ENCODE peak calls at places on chromosomes 13 and 19, in nine cellular contexts. X, K, J, W, A, G, F, V and Q are unnamed samples.

GRCh38 chr13:20161275-20161950 is 561 bp upstream of the GJA3 start:
- DNase-seq in J (no peak), W (no peak), F (no peak), A (no peak), K (no peak), X (no peak), V (no peak), G (no peak), Q (no peak)

GRCh38 chr13:101835920-101836319 is 383.4 kb downstream of the ITGBL1 start:
- DNase-seq in X (no peak), F (no peak), K (no peak), W (no peak), J (no peak), G (no peak), V (no peak), A (no peak), Q (no peak)

GRCh38 chr13:38951525-38952313 is 38.9 kb downstream of the STOML3 start:
- DNase-seq in J (no peak), K (no peak), X (no peak), F (peak), W (no peak), V (no peak), A (no peak), G (no peak), Q (no peak)

GRCh38 chr19:42568006-42568405 is 26.7 kb downstream of the CEACAM8 start:
- DNase-seq in J (no peak), K (no peak), W (no peak), A (no peak), G (no peak), X (no peak), F (no peak), V (no peak), Q (no peak)

GRCh38 chr13:111027481-111028439 is 87.3 kb upstream of the ARHGEF7 start:
- DNase-seq in V (no peak), X (no peak), A (no peak), W (no peak), K (no peak), G (no peak), F (no peak), J (no peak), Q (no peak)

GRCh38 chr19:33758541-33759013 is 38.1 kb upstream of the KCTD15 start:
- DNase-seq in F (no peak), K (no peak), G (no peak), J (no peak), A (no peak), X (no peak), W (no peak), V (no peak), Q (no peak)

GRCh38 chr19:19606021-19606420 is 12.5 kb downstream of the PBX4 start:
- DNase-seq in W (no peak), F (no peak), G (no peak), A (no peak), V (no peak), K (no peak), X (no peak), J (peak), Q (no peak)

GRCh38 chr19:21052902-21053301 is 29.1 kb upstream of the ZNF714 start:
- DNase-seq in A (no peak), X (no peak), V (no peak), G (no peak), J (no peak), F (no peak), W (no peak), K (no peak), Q (no peak)

GRCh38 chr13:40605573-40605972 is 60.9 kb downstream of the FOXO1 start:
- DNase-seq in K (no peak), A (no peak), F (no peak), X (no peak), G (no peak), V (no peak), W (no peak), J (no peak), Q (no peak)

GRCh38 chr13:94382520-94382919 is 97.0 kb downstream of the DCT start:
- DNase-seq in X (no peak), J (no peak), F (no peak), W (no peak), V (no peak), A (no peak), K (no peak), G (no peak), Q (no peak)

GRCh38 chr13:87274209-87274819 is 396.9 kb upstream of the SLITRK5 start:
- DNase-seq in V (no peak), X (no peak), G (no peak), J (peak), K (peak), F (peak), A (no peak), W (peak), Q (no peak)

GRCh38 chr19:13441810-13442512 is 64.3 kb downstream of the CACNA1A start:
- DNase-seq in G (no peak), A (no peak), V (no peak), X (no peak), K (peak), J (peak), W (peak), F (peak), Q (no peak)

GRCh38 chr19:39341122-39341719 is 1.0 kb upstream of the SAMD4B start:
- DNase-seq in K (no peak), V (peak), W (no peak), A (peak), F (no peak), J (no peak), X (peak), G (no peak), Q (peak)

GRCh38 chr13:51397262-51397933 is 55.4 kb downstream of the INTS6 start:
- DNase-seq in X (no peak), V (peak), G (no peak), F (no peak), A (peak), W (peak), J (no peak), K (no peak), Q (peak)

GRCh38 chr19:21046489-21046888 is 26.0 kb downstream of the ZNF430 start:
- DNase-seq in F (no peak), G (no peak), A (no peak), K (no peak), V (no peak), X (no peak), W (no peak), J (no peak), Q (no peak)

GRCh38 chr13:37662624-37663023 is 64.1 kb upstream of the POSTN start:
- DNase-seq in V (no peak), G (no peak), J (no peak), X (no peak), A (no peak), F (no peak), W (no peak), K (no peak), Q (no peak)

GRCh38 chr19:17325881-17326594 is 8.6 kb downstream of the ANO8 start:
- DNase-seq in K (no peak), X (no peak), G (no peak), V (peak), A (peak), F (no peak), J (no peak), W (no peak), Q (peak)

GRCh38 chr13:99540530-99540929 is 39.3 kb downstream of the TM9SF2 start:
- DNase-seq in G (no peak), V (no peak), J (no peak), W (no peak), F (no peak), A (no peak), X (no peak), K (no peak), Q (no peak)

GRCh38 chr19:50327461-50328256 is 1.5 kb downstream of the KCNC3 start:
- DNase-seq in G (peak), F (peak), V (no peak), J (no peak), X (peak), A (no peak), K (no peak), W (no peak), Q (no peak)

GRCh38 chr13:93730780-93731179 is 504.2 kb downstream of the GPC6 start:
- DNase-seq in J (no peak), W (no peak), F (no peak), A (no peak), V (no peak), K (no peak), G (no peak), X (no peak), Q (no peak)

GRCh38 chr19:35430382-35431146 is 17.5 kb upstream of the FFAR2 start:
- DNase-seq in W (no peak), X (no peak), K (no peak), V (no peak), F (no peak), A (no peak), G (no peak), J (no peak), Q (no peak)

GRCh38 chr19:1843646-1844394 is 4.5 kb downstream of the REXO1 start:
- DNase-seq in V (no peak), K (no peak), W (no peak), F (no peak), J (no peak), G (no peak), X (no peak), A (no peak), Q (no peak)

GRCh38 chr19:49224856-49225255 is 67.3 kb downstream of the TRPM4 start:
- DNase-seq in G (peak), F (peak), V (no peak), W (peak), X (peak), K (no peak), J (peak), A (no peak), Q (no peak)

GRCh38 chr19:17448190-17448967 is at the start of gene TMEM221:
- DNase-seq in K (no peak), V (peak), W (peak), A (peak), X (no peak), G (no peak), J (peak), F (peak), Q (no peak)

GRCh38 chr19:23310729-23311211 is 60.6 kb upstream of the ZNF724 start:
- DNase-seq in V (no peak), J (peak), F (no peak), W (no peak), A (no peak), X (no peak), K (no peak), G (no peak), Q (no peak)

GRCh38 chr19:54178581-54179261 is 5.8 kb upstream of the TMC4 start:
- DNase-seq in A (no peak), X (no peak), G (no peak), J (no peak), F (peak), V (no peak), W (no peak), K (no peak), Q (no peak)

GRCh38 chr13:30394798-30395191 is 27.5 kb upstream of the UBE2L5 start:
- DNase-seq in J (no peak), W (no peak), V (no peak), X (no peak), K (no peak), F (no peak), G (no peak), A (no peak), Q (no peak)

GRCh38 chr13:81565849-81566248 is 1224.9 kb upstream of the SPRY2 start:
- DNase-seq in W (no peak), V (no peak), X (no peak), F (no peak), J (no peak), G (no peak), A (no peak), K (no peak), Q (no peak)

GRCh38 chr13:40796649-40797048 is 7.2 kb downstream of the SLC25A15 start:
- DNase-seq in V (no peak), A (no peak), F (no peak), X (no peak), J (no peak), K (no peak), G (no peak), W (no peak), Q (no peak)

GRCh38 chr13:108734676-108735075 is 105.3 kb downstream of the MYO16 start:
- DNase-seq in K (no peak), F (no peak), A (no peak), X (no peak), G (no peak), V (no peak), W (no peak), J (no peak), Q (no peak)

GRCh38 chr13:23859455-23859854 is 29.7 kb downstream of the MIPEP start:
- DNase-seq in K (no peak), X (no peak), A (no peak), G (no peak), V (no peak), F (no peak), J (no peak), W (no peak), Q (no peak)

GRCh38 chr19:48629599-48630288 is 7.4 kb downstream of the DBP start:
- DNase-seq in K (no peak), A (no peak), G (no peak), V (no peak), F (peak), J (no peak), W (no peak), X (peak), Q (no peak)

GRCh38 chr19:49873834-49874233 is 3.3 kb downstream of the AKT1S1 start:
- DNase-seq in V (no peak), J (no peak), W (no peak), F (peak), A (no peak), K (no peak), G (no peak), X (no peak), Q (no peak)

GRCh38 chr13:94232161-94232560 is 247.3 kb downstream of the DCT start:
- DNase-seq in J (no peak), X (no peak), G (no peak), W (no peak), F (no peak), K (no peak), V (no peak), A (no peak), Q (no peak)

GRCh38 chr13:30708541-30708940 is 26.8 kb upstream of the ALOX5AP start:
- DNase-seq in G (no peak), A (peak), V (no peak), J (no peak), X (no peak), W (no peak), F (no peak), K (no peak), Q (no peak)

GRCh38 chr19:5156231-5156986 is 184.2 kb downstream of the PTPRS start:
- DNase-seq in X (no peak), W (peak), K (no peak), V (no peak), J (no peak), A (no peak), G (no peak), F (no peak), Q (no peak)

GRCh38 chr13:65966991-65967451 is 1263.1 kb downstream of the PCDH9 start:
- DNase-seq in X (no peak), W (peak), A (no peak), J (peak), F (no peak), G (no peak), K (no peak), V (no peak), Q (no peak)

GRCh38 chr19:33296473-33297060 is 5.8 kb downstream of the CEBPA start:
- DNase-seq in V (peak), K (no peak), F (no peak), G (peak), W (peak), A (no peak), J (no peak), X (peak), Q (no peak)

GRCh38 chr19:17202249-17202648 is 12.9 kb upstream of the USE1 start:
- DNase-seq in A (no peak), F (no peak), K (no peak), V (no peak), G (no peak), X (no peak), J (no peak), W (no peak), Q (no peak)